ENCODE peak calls at places on chromosomes 13 and 19, in four cellular contexts. One of them, this sample, is unnamed.

GRCh38 chr13:108213946-108214345 is 1.4 kb downstream of the LIG4 start:
- DNase-seq in stomach: no peak
- DNase-seq in colonic mucosa: no peak
- DNase-seq in SK-N-SH: no peak
- DNase-seq in this sample: no peak

GRCh38 chr13:66765559-66765958 is 464.6 kb downstream of the PCDH9 start:
- DNase-seq in stomach: no peak
- DNase-seq in SK-N-SH: no peak
- DNase-seq in colonic mucosa: no peak
- DNase-seq in this sample: no peak

GRCh38 chr19:46834121-46834520 is 16.5 kb downstream of the AP2S1 start:
- DNase-seq in SK-N-SH: peak; percentile 74
- DNase-seq in colonic mucosa: no peak
- DNase-seq in stomach: no peak
- DNase-seq in this sample: no peak

GRCh38 chr13:99072941-99073340 is 95.1 kb upstream of the DOCK9 start:
- DNase-seq in stomach: no peak
- DNase-seq in colonic mucosa: no peak
- DNase-seq in SK-N-SH: no peak
- DNase-seq in this sample: no peak

GRCh38 chr13:61918841-61919240 is 503.2 kb upstream of the PCDH20 start:
- DNase-seq in stomach: no peak
- DNase-seq in colonic mucosa: no peak
- DNase-seq in SK-N-SH: no peak
- DNase-seq in this sample: no peak

GRCh38 chr19:55494172-55494761 is 6.0 kb downstream of the SSC5D start:
- DNase-seq in colonic mucosa: no peak
- DNase-seq in SK-N-SH: no peak
- DNase-seq in stomach: no peak
- DNase-seq in this sample: peak; percentile 68

GRCh38 chr13:72889496-72889895 is 107.6 kb downstream of the PIBF1 start:
- DNase-seq in SK-N-SH: no peak
- DNase-seq in stomach: no peak
- DNase-seq in colonic mucosa: no peak
- DNase-seq in this sample: no peak

GRCh38 chr19:7083076-7083956 is 13.8 kb downstream of the ZNF557 start:
- DNase-seq in stomach: no peak
- DNase-seq in SK-N-SH: no peak
- DNase-seq in colonic mucosa: no peak
- DNase-seq in this sample: no peak

GRCh38 chr19:27794444-27795042 is 1418.4 kb downstream of the UQCRFS1 start:
- DNase-seq in stomach: no peak
- DNase-seq in colonic mucosa: no peak
- DNase-seq in SK-N-SH: no peak
- DNase-seq in this sample: peak; percentile 17

GRCh38 chr19:54317965-54318240 is 4.9 kb upstream of the LILRA5 start:
- DNase-seq in SK-N-SH: no peak
- DNase-seq in stomach: no peak
- DNase-seq in colonic mucosa: no peak
- DNase-seq in this sample: no peak

GRCh38 chr13:98766120-98766519 is 13.6 kb upstream of the SLC15A1 start:
- DNase-seq in SK-N-SH: no peak
- DNase-seq in colonic mucosa: no peak
- DNase-seq in stomach: no peak
- DNase-seq in this sample: no peak

GRCh38 chr19:33294058-33294798 is 8.1 kb downstream of the CEBPA start:
- DNase-seq in colonic mucosa: no peak
- DNase-seq in SK-N-SH: no peak
- DNase-seq in stomach: no peak
- DNase-seq in this sample: no peak

GRCh38 chr13:109281823-109282239 is 504.6 kb downstream of the IRS2 start:
- DNase-seq in SK-N-SH: no peak
- DNase-seq in stomach: no peak
- DNase-seq in colonic mucosa: no peak
- DNase-seq in this sample: peak; percentile 34

GRCh38 chr13:100630564-100630963 is 42.0 kb upstream of the GGACT start:
- DNase-seq in colonic mucosa: no peak
- DNase-seq in stomach: no peak
- DNase-seq in SK-N-SH: no peak
- DNase-seq in this sample: no peak

DNA sequence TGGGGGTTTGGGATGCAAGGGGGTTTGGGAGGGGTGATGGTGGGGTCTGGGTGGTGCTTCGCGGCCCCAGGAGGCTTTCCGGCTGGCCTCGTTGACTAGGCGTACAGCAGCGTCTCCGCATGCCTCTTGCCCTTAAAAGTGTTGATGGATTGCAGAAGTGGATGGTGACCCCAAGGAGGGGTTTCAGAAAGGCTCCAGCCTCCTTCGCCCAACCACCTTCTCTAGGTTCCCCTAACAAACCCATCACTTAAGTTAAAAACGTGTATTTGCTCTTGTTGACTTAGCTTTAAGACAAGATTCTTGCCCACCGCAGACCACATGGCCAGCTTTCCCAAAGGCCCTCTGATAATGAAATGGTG is 8.1 kb upstream of the TSHZ3 start:
- DNase-seq in colonic mucosa: no peak
- DNase-seq in stomach: no peak
- DNase-seq in SK-N-SH: no peak
- DNase-seq in this sample: no peak
- TF ChIP-seq CTCF in colonic mucosa: no peak
- TF ChIP-seq CTCF in stomach: peak; percentile 3
- TF ChIP-seq CTCF in SK-N-SH: no peak
- TF ChIP-seq CTCF in this sample: peak; percentile 34

GRCh38 chr13:41053384-41053826 is 7.9 kb upstream of the WBP4 start:
- DNase-seq in SK-N-SH: no peak
- DNase-seq in colonic mucosa: peak; percentile 29
- DNase-seq in stomach: no peak
- DNase-seq in this sample: no peak
- H3K27ac ChIP-seq in SK-N-SH: no peak overlapping the region
- H3K27ac ChIP-seq in colonic mucosa: peak overlapping the region; percentile 48
- H3K27ac ChIP-seq in stomach: no peak overlapping the region
- H3K27ac ChIP-seq in this sample: peak overlapping the region; percentile 65

GRCh38 chr19:38875656-38876345 is 2.3 kb downstream of the RINL start:
- DNase-seq in SK-N-SH: no peak
- DNase-seq in stomach: no peak
- DNase-seq in colonic mucosa: no peak
- DNase-seq in this sample: no peak
- H3K4me1 ChIP-seq in SK-N-SH: peaks cover 12% of the 10 kb centered on the region
- H3K4me1 ChIP-seq in stomach: peaks cover 18% of the 10 kb centered on the region
- H3K4me1 ChIP-seq in colonic mucosa: peaks cover 5% of the 10 kb centered on the region
- H3K4me1 ChIP-seq in this sample: no peaks in the 10 kb centered on the region

DNA sequence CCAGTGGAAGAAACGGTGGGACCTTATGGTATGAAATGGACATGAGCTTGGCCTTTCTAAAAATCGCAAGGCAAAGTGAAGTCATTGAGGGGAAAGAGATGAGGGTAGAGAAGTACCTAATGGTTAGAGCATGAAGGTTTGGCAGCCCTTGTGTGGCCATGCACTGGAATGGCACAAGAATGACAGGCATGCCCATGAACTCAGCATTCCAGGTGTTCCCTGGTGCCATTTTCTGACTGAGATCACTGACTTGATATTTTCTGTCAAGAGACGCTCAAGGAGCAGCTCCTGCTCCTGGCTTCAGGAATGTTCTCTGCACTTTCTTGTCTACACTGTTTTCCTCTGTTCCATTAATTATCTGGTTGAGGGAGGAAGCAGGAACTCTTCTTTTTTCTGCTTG is 225.0 kb upstream of the SLC10A2 start:
- DNase-seq in colonic mucosa: no peak
- DNase-seq in stomach: no peak
- DNase-seq in SK-N-SH: no peak
- DNase-seq in this sample: no peak
- TF ChIP-seq CTCF in colonic mucosa: no peak
- TF ChIP-seq CTCF in stomach: no peak
- TF ChIP-seq CTCF in SK-N-SH: no peak
- TF ChIP-seq CTCF in this sample: no peak

GRCh38 chr19:1272423-1273262 is 2.7 kb upstream of the FAM174C start:
- DNase-seq in SK-N-SH: no peak
- DNase-seq in colonic mucosa: no peak
- DNase-seq in stomach: no peak
- DNase-seq in this sample: no peak
- H3K27ac ChIP-seq in SK-N-SH: no peak overlapping the region
- H3K27ac ChIP-seq in colonic mucosa: peak overlapping the region; percentile 27
- H3K27ac ChIP-seq in stomach: no peak overlapping the region
- H3K27ac ChIP-seq in this sample: peak overlapping the region; percentile 97

GRCh38 chr19:12937243-12938053 is 961 bp upstream of the CALR start:
- DNase-seq in stomach: peak; percentile 68
- DNase-seq in colonic mucosa: peak; percentile 66
- DNase-seq in SK-N-SH: peak; percentile 52
- DNase-seq in this sample: no peak

GRCh38 chr19:12938536-12939291 is at the start of gene CALR:
- DNase-seq in SK-N-SH: no peak
- DNase-seq in stomach: no peak
- DNase-seq in colonic mucosa: peak; percentile 46
- DNase-seq in this sample: peak; percentile 47

GRCh38 chr19:12939292-12939606 is 840 bp downstream of the CALR start:
- DNase-seq in stomach: no peak
- DNase-seq in colonic mucosa: no peak
- DNase-seq in SK-N-SH: no peak
- DNase-seq in this sample: no peak

GRCh38 chr19:12936582-12936981 is 1.8 kb upstream of the CALR start:
- DNase-seq in stomach: no peak
- DNase-seq in SK-N-SH: no peak
- DNase-seq in colonic mucosa: no peak
- DNase-seq in this sample: no peak

GRCh38 chr19:12938054-12938535 is 314 bp upstream of the CALR start:
- DNase-seq in colonic mucosa: peak; percentile 99
- DNase-seq in stomach: peak; percentile 100
- DNase-seq in SK-N-SH: peak; percentile 96
- DNase-seq in this sample: peak; percentile 100
- H3K4me1 ChIP-seq in colonic mucosa: peaks cover 19% of the 10 kb centered on the region
- H3K4me1 ChIP-seq in stomach: peaks cover 63% of the 10 kb centered on the region
- H3K4me1 ChIP-seq in SK-N-SH: peaks cover 31% of the 10 kb centered on the region
- H3K4me1 ChIP-seq in this sample: peaks cover 53% of the 10 kb centered on the region

GRCh38 chr19:30391554-30392551 is 19.7 kb downstream of the ZNF536 start:
- DNase-seq in stomach: no peak
- DNase-seq in SK-N-SH: no peak
- DNase-seq in colonic mucosa: no peak
- DNase-seq in this sample: no peak

GRCh38 chr19:30393046-30393445 is 20.9 kb downstream of the ZNF536 start:
- DNase-seq in stomach: no peak
- DNase-seq in SK-N-SH: no peak
- DNase-seq in colonic mucosa: no peak
- DNase-seq in this sample: no peak

GRCh38 chr19:30388819-30389218 is 16.6 kb downstream of the ZNF536 start:
- DNase-seq in stomach: no peak
- DNase-seq in colonic mucosa: no peak
- DNase-seq in SK-N-SH: no peak
- DNase-seq in this sample: no peak

GRCh38 chr19:30390356-30390988 is 18.3 kb downstream of the ZNF536 start:
- DNase-seq in colonic mucosa: no peak
- DNase-seq in stomach: no peak
- DNase-seq in SK-N-SH: no peak
- DNase-seq in this sample: no peak

DNA sequence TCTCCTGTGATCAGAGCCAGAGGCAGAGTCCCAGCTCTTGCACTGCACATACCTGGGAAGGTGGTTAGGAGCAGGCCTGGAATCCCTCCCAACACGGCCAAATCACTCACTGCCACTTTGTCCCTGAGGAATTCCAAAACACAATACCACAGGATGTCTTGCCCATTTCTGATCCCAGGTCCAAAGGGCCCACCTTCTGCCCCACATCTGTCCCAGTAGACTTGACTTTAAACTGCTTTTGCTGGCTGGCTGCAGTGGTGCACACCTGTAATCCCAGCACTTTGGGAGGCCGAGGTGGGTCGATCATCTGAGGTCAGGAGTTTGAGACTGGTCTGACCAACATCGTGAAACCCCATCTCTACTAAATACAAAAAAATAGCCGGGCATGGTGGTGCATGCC is 18.9 kb downstream of the ZNF536 start:
- DNase-seq in colonic mucosa: no peak
- DNase-seq in stomach: no peak
- DNase-seq in SK-N-SH: no peak
- DNase-seq in this sample: no peak
- TF ChIP-seq CTCF in colonic mucosa: no peak
- TF ChIP-seq CTCF in stomach: no peak
- TF ChIP-seq CTCF in SK-N-SH: no peak
- TF ChIP-seq CTCF in this sample: no peak

DNA sequence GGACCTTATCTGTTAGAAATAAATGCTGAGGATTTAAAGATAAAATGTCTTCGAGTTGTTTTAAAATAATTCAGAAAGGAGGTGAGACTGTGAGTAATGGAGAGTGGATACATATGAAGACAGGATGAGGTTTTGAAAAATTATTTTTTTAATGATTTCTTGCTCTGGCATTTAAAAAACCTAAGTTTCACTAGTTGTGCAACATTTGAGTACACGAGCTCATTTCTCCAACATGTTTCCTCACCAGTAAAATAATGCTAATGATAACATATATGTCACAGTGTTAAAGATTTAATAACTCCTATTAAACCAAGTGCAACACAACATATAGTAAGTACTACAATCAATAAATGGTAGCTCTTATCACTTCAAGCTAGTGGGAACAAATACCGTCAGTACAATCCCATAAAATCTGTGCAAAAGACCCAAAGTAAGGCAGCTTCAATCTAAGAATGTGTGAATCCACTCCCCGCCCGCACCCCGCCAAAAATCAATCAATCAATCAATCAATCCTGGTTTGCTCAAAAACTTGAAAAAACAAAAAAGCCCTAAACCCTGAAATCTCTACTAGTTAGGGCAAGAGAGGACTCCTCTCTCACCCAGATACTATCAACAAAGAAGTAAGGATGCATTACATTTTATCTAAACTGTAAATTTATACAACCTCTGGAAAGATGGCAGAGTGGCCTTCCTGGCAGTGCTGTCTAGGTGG is 1.3 kb downstream of the ALG5 start:
- DNase-seq in colonic mucosa: no peak
- DNase-seq in stomach: no peak
- DNase-seq in SK-N-SH: no peak
- DNase-seq in this sample: no peak
- H3K27ac ChIP-seq in colonic mucosa: no peak overlapping the region
- H3K27ac ChIP-seq in stomach: no peak overlapping the region
- H3K27ac ChIP-seq in SK-N-SH: peak overlapping the region; percentile 86
- H3K27ac ChIP-seq in this sample: no peak overlapping the region

GRCh38 chr19:5632657-5633056 is 9.8 kb downstream of the SAFB start:
- DNase-seq in SK-N-SH: no peak
- DNase-seq in stomach: no peak
- DNase-seq in colonic mucosa: no peak
- DNase-seq in this sample: no peak
- H3K4me1 ChIP-seq in SK-N-SH: peaks cover 3% of the 10 kb centered on the region
- H3K4me1 ChIP-seq in stomach: peaks cover 94% of the 10 kb centered on the region
- H3K4me1 ChIP-seq in colonic mucosa: peaks cover 7% of the 10 kb centered on the region
- H3K4me1 ChIP-seq in this sample: peaks cover 79% of the 10 kb centered on the region

DNA sequence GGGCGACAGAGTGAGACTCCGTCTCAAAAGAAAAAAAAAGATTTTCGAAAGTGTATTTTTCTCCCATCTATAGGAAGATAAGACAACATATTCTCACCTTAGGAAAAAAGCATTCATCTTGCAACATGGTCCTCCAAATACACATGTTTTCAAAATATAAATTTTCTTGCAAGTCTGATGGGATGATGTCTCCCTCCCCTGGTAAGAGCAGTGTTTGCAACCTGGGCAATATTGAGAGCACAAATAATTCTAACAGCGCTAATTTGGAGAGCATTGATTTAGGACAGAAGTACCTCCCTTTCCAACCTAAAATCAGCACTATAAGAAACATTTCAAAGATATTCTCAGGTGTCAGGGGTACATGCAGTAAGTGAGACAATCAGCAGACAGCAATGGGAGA is 61.0 kb upstream of the SHISA2 start:
- DNase-seq in stomach: no peak
- DNase-seq in SK-N-SH: no peak
- DNase-seq in colonic mucosa: no peak
- DNase-seq in this sample: no peak
- TF ChIP-seq CTCF in stomach: no peak
- TF ChIP-seq CTCF in SK-N-SH: peak; percentile 27
- TF ChIP-seq CTCF in colonic mucosa: no peak
- TF ChIP-seq CTCF in this sample: no peak